ENCODE peak calls at places on chromosome 9, in six cellular contexts. One of them, this sample, is unnamed. For H3K4me1 and H3K9me3, the result is how much of the 10 kb centered on the place peaks cover.

GRCh38 chr9:136115206-136115605 is 3.5 kb downstream of the TMEM250 start:
- DNase-seq in OCI-LY7: no peak
- DNase-seq in esophagus squamous epithelium: no peak
- DNase-seq in IMR-90: no peak
- DNase-seq in CD8-positive, alpha-beta T cell: no peak
- DNase-seq in lower lobe of right lung: no peak
- DNase-seq in this sample: no peak

GRCh38 chr9:99822596-99823391 is 1.1 kb downstream of the NR4A3 start:
- DNase-seq in OCI-LY7: peak
- DNase-seq in IMR-90: peak
- DNase-seq in esophagus squamous epithelium: no peak
- DNase-seq in lower lobe of right lung: peak
- DNase-seq in CD8-positive, alpha-beta T cell: peak
- DNase-seq in this sample: peak

GRCh38 chr9:8604201-8604600 is 804.6 kb upstream of the DMAC1 start:
- DNase-seq in CD8-positive, alpha-beta T cell: no peak
- DNase-seq in lower lobe of right lung: no peak
- DNase-seq in OCI-LY7: no peak
- DNase-seq in IMR-90: no peak
- DNase-seq in esophagus squamous epithelium: no peak
- DNase-seq in this sample: no peak

GRCh38 chr9:21286099-21286498 is 19.0 kb downstream of the IFNA5 start:
- DNase-seq in OCI-LY7: no peak
- DNase-seq in CD8-positive, alpha-beta T cell: no peak
- DNase-seq in esophagus squamous epithelium: no peak
- DNase-seq in IMR-90: no peak
- DNase-seq in lower lobe of right lung: no peak
- DNase-seq in this sample: no peak

GRCh38 chr9:38036359-38037084 is 32.5 kb downstream of the SHB start:
- DNase-seq in CD8-positive, alpha-beta T cell: no peak
- DNase-seq in esophagus squamous epithelium: no peak
- DNase-seq in IMR-90: peak
- DNase-seq in lower lobe of right lung: no peak
- DNase-seq in OCI-LY7: no peak
- DNase-seq in this sample: no peak

GRCh38 chr9:136170291-136170901 is 34.5 kb downstream of the LHX3 start:
- DNase-seq in esophagus squamous epithelium: no peak
- DNase-seq in OCI-LY7: peak
- DNase-seq in CD8-positive, alpha-beta T cell: no peak
- DNase-seq in IMR-90: no peak
- DNase-seq in lower lobe of right lung: no peak
- DNase-seq in this sample: peak

GRCh38 chr9:120445974-120446373 is 134.0 kb downstream of the CDK5RAP2 start:
- DNase-seq in OCI-LY7: peak
- DNase-seq in lower lobe of right lung: no peak
- DNase-seq in CD8-positive, alpha-beta T cell: no peak
- DNase-seq in esophagus squamous epithelium: no peak
- DNase-seq in IMR-90: no peak
- DNase-seq in this sample: no peak

GRCh38 chr9:96491079-96491879 is 41.3 kb downstream of the HABP4 start:
- DNase-seq in OCI-LY7: no peak
- DNase-seq in IMR-90: peak
- DNase-seq in esophagus squamous epithelium: no peak
- DNase-seq in CD8-positive, alpha-beta T cell: no peak
- DNase-seq in lower lobe of right lung: no peak
- DNase-seq in this sample: no peak

GRCh38 chr9:15349892-15350761 is 43.1 kb upstream of the TTC39B start:
- DNase-seq in esophagus squamous epithelium: no peak
- DNase-seq in CD8-positive, alpha-beta T cell: no peak
- DNase-seq in lower lobe of right lung: no peak
- DNase-seq in IMR-90: peak
- DNase-seq in OCI-LY7: no peak
- DNase-seq in this sample: no peak

GRCh38 chr9:117412841-117413240 is 2.0 kb downstream of the ASTN2 start:
- DNase-seq in IMR-90: no peak
- DNase-seq in CD8-positive, alpha-beta T cell: no peak
- DNase-seq in lower lobe of right lung: no peak
- DNase-seq in OCI-LY7: no peak
- DNase-seq in esophagus squamous epithelium: no peak
- DNase-seq in this sample: no peak

GRCh38 chr9:34651876-34652602 is at the start of gene IL11RA:
- DNase-seq in IMR-90: peak
- DNase-seq in CD8-positive, alpha-beta T cell: no peak
- DNase-seq in OCI-LY7: peak
- DNase-seq in lower lobe of right lung: peak
- DNase-seq in esophagus squamous epithelium: no peak
- DNase-seq in this sample: no peak

GRCh38 chr9:89882876-89883275 is 278.1 kb downstream of the GADD45G start:
- DNase-seq in lower lobe of right lung: no peak
- DNase-seq in esophagus squamous epithelium: no peak
- DNase-seq in IMR-90: no peak
- DNase-seq in OCI-LY7: no peak
- DNase-seq in CD8-positive, alpha-beta T cell: no peak
- DNase-seq in this sample: no peak

GRCh38 chr9:121599186-121599871 is 52.1 kb upstream of the DAB2IP start:
- DNase-seq in OCI-LY7: no peak
- DNase-seq in CD8-positive, alpha-beta T cell: no peak
- DNase-seq in IMR-90: peak
- DNase-seq in esophagus squamous epithelium: no peak
- DNase-seq in lower lobe of right lung: peak
- DNase-seq in this sample: no peak

GRCh38 chr9:33198163-33198562 is 31.0 kb upstream of the B4GALT1 start:
- DNase-seq in OCI-LY7: no peak
- DNase-seq in esophagus squamous epithelium: no peak
- DNase-seq in CD8-positive, alpha-beta T cell: no peak
- DNase-seq in lower lobe of right lung: no peak
- DNase-seq in IMR-90: peak
- DNase-seq in this sample: no peak

GRCh38 chr9:34551751-34552605 is 29.2 kb upstream of the ENHO start:
- DNase-seq in lower lobe of right lung: no peak
- DNase-seq in IMR-90: no peak
- DNase-seq in esophagus squamous epithelium: no peak
- DNase-seq in CD8-positive, alpha-beta T cell: no peak
- DNase-seq in OCI-LY7: no peak
- DNase-seq in this sample: no peak

GRCh38 chr9:125440411-125440810 is 178.8 kb downstream of the GAPVD1 start:
- DNase-seq in CD8-positive, alpha-beta T cell: no peak
- DNase-seq in esophagus squamous epithelium: no peak
- DNase-seq in IMR-90: no peak
- DNase-seq in lower lobe of right lung: no peak
- DNase-seq in OCI-LY7: no peak
- DNase-seq in this sample: no peak

GRCh38 chr9:98801562-98801961 is 5.2 kb upstream of the ANKS6 start:
- DNase-seq in IMR-90: no peak
- DNase-seq in esophagus squamous epithelium: no peak
- DNase-seq in lower lobe of right lung: no peak
- DNase-seq in OCI-LY7: no peak
- DNase-seq in CD8-positive, alpha-beta T cell: no peak
- DNase-seq in this sample: no peak

GRCh38 chr9:109916316-109916715 is 136.3 kb downstream of the PALM2AKAP2 start:
- DNase-seq in OCI-LY7: no peak
- DNase-seq in IMR-90: no peak
- DNase-seq in CD8-positive, alpha-beta T cell: no peak
- DNase-seq in esophagus squamous epithelium: no peak
- DNase-seq in lower lobe of right lung: no peak
- DNase-seq in this sample: no peak

GRCh38 chr9:109919736-109920408 is 139.9 kb downstream of the PALM2AKAP2 start:
- DNase-seq in OCI-LY7: peak
- DNase-seq in IMR-90: no peak
- DNase-seq in lower lobe of right lung: no peak
- DNase-seq in esophagus squamous epithelium: no peak
- DNase-seq in CD8-positive, alpha-beta T cell: no peak
- DNase-seq in this sample: no peak

GRCh38 chr9:109922617-109923260 is 142.7 kb downstream of the PALM2AKAP2 start:
- DNase-seq in OCI-LY7: no peak
- DNase-seq in lower lobe of right lung: no peak
- DNase-seq in esophagus squamous epithelium: no peak
- DNase-seq in IMR-90: no peak
- DNase-seq in CD8-positive, alpha-beta T cell: no peak
- DNase-seq in this sample: no peak

GRCh38 chr9:109914280-109915027 is 134.5 kb downstream of the PALM2AKAP2 start:
- DNase-seq in esophagus squamous epithelium: no peak
- DNase-seq in lower lobe of right lung: no peak
- DNase-seq in CD8-positive, alpha-beta T cell: no peak
- DNase-seq in IMR-90: peak
- DNase-seq in OCI-LY7: peak
- DNase-seq in this sample: no peak

DNA sequence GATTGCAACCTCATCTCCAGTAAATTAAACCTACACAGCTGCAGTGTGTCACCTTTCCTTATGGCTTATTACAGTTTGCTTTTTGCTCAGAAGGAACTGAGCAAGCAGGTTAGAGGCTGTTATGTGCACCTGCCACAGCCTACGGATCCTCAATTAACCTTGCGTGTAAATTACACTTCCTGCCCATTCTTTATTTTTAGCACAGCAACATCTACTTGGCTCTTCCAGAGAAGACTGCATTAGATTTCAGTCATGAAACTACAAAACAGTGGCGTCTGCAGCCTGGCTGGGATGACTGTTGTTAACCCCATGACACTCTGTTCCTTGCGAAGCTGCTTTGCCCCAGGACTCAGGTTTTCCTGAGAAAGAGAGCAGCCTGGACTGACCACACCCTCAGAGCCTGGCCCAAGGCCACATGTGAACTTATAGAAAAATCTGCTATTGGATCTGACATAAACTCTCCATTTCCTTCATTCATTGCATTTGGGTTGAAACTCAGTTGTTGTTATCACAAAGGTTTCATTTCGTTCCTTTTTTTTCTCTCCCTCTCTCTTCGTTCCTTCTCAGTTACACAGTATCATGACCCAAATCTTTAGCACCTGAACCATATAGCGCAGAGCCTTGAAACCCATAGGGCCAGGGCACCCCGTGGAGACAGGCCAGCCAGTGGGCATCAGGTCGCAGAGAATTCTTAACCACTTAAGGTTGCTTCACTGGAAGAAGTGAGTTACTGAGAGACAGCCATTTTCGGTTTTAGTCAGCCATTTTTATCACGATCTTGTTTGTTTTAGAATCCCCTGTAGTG is 138.6 kb downstream of the PALM2AKAP2 start:
- DNase-seq in esophagus squamous epithelium: no peak
- DNase-seq in CD8-positive, alpha-beta T cell: no peak
- DNase-seq in IMR-90: no peak
- DNase-seq in OCI-LY7: peak
- DNase-seq in lower lobe of right lung: no peak
- DNase-seq in this sample: no peak
- H3K4me3 ChIP-seq in esophagus squamous epithelium: no peak
- H3K4me3 ChIP-seq in CD8-positive, alpha-beta T cell: no peak
- H3K4me3 ChIP-seq in IMR-90: no peak
- H3K4me3 ChIP-seq in OCI-LY7: peak
- H3K4me3 ChIP-seq in lower lobe of right lung: no peak
- H3K4me3 ChIP-seq in this sample: peak

GRCh38 chr9:127244609-127245601 is 19.7 kb upstream of the GARNL3 start:
- DNase-seq in lower lobe of right lung: peak
- DNase-seq in CD8-positive, alpha-beta T cell: peak
- DNase-seq in OCI-LY7: peak
- DNase-seq in IMR-90: peak
- DNase-seq in esophagus squamous epithelium: peak
- DNase-seq in this sample: peak
- H3K4me1 ChIP-seq in lower lobe of right lung: under half
- H3K4me1 ChIP-seq in CD8-positive, alpha-beta T cell: under half
- H3K4me1 ChIP-seq in OCI-LY7: under half
- H3K4me1 ChIP-seq in IMR-90: under half
- H3K4me1 ChIP-seq in esophagus squamous epithelium: under half
- H3K4me1 ChIP-seq in this sample: under half

DNA sequence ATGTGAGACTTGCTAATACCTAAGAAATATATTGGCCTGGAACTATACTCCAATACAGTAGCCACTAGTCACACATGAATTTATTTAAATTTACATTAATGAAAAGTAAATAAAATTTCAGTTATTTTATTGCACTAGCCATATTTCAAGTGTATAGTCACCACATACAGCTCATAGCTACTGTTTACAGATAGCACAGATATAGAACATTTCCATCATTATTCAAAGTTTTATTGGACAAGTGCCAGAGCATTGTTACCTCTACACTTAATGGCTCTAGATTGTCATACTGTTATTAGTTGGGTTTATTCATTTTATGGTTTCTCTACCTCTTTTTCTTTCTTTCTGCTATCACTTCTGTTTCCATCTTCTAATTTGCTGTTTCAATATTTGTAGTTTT is 90.6 kb downstream of the RIC1 start:
- DNase-seq in CD8-positive, alpha-beta T cell: no peak
- DNase-seq in OCI-LY7: no peak
- DNase-seq in lower lobe of right lung: no peak
- DNase-seq in IMR-90: peak
- DNase-seq in esophagus squamous epithelium: no peak
- DNase-seq in this sample: no peak
- H3K9me3 ChIP-seq in CD8-positive, alpha-beta T cell: under half
- H3K9me3 ChIP-seq in OCI-LY7: under half
- H3K9me3 ChIP-seq in lower lobe of right lung: under half
- H3K9me3 ChIP-seq in IMR-90: under half
- H3K9me3 ChIP-seq in esophagus squamous epithelium: under half
- H3K9me3 ChIP-seq in this sample: under half

GRCh38 chr9:108441251-108441650 is 414.5 kb downstream of the ACTL7B start:
- DNase-seq in OCI-LY7: no peak
- DNase-seq in esophagus squamous epithelium: no peak
- DNase-seq in IMR-90: no peak
- DNase-seq in lower lobe of right lung: no peak
- DNase-seq in CD8-positive, alpha-beta T cell: no peak
- DNase-seq in this sample: no peak
- H3K4me3 ChIP-seq in OCI-LY7: no peak
- H3K4me3 ChIP-seq in esophagus squamous epithelium: no peak
- H3K4me3 ChIP-seq in IMR-90: no peak
- H3K4me3 ChIP-seq in lower lobe of right lung: no peak
- H3K4me3 ChIP-seq in CD8-positive, alpha-beta T cell: no peak
- H3K4me3 ChIP-seq in this sample: no peak

DNA sequence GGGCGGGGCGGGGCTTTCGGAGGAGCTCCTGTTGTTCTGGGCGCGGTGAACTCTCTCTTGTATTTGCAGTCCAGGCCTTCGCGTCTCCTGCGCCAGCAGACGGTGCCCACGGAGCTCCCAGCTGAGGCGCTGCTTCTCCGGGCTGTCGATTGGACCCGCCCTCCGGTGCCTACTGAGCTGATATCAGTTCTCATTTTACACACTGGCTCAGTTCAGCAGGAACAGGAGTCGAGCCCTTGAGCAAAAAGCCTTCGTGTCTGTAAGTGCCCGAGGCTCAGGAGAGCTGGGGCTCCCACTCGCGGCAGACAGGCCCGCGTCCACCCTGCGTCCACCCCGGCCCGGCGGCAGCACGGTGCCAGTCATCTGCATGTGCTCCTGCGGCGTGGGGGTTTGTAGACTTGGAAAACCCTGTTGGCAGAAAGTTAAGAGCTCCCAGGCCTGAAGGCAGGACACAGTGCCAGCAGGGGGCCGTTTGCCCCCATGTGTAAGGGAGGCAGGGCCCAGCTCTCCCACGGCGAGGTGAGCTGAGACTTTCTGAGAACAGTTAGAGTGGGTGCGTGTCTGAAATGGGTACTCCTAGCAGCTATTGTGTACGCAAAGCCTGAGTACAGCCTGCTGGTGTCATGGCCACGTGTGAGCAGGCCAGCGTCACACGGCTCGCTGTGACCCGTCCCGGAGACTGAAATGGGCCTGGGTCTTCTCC is 231.5 kb downstream of the FANCC start:
- DNase-seq in OCI-LY7: no peak
- DNase-seq in CD8-positive, alpha-beta T cell: no peak
- DNase-seq in IMR-90: no peak
- DNase-seq in esophagus squamous epithelium: no peak
- DNase-seq in lower lobe of right lung: no peak
- DNase-seq in this sample: no peak
- H3K4me1 ChIP-seq in OCI-LY7: under half
- H3K4me1 ChIP-seq in CD8-positive, alpha-beta T cell: under half
- H3K4me1 ChIP-seq in IMR-90: under half
- H3K4me1 ChIP-seq in esophagus squamous epithelium: half or more
- H3K4me1 ChIP-seq in lower lobe of right lung: under half
- H3K4me1 ChIP-seq in this sample: under half

This sample was measured in effector memory CD4-positive, alpha-beta T cell.